ENCODE peak calls at places on chromosomes 6 and 20, in six cellular contexts. M, O, N, J, B and G are unnamed samples.

GRCh38 chr6:89410231-89411018 is 1.6 kb downstream of the RRAGD start:
- DNase-seq in M (no peak), O (no peak), N (no peak), J (no peak), B (no peak), G (no peak)

GRCh38 chr6:158960046-158960445 is 40.0 kb downstream of the RSPH3 start:
- DNase-seq in M (no peak), O (no peak), N (no peak), J (no peak), B (no peak), G (no peak)

GRCh38 chr6:17015551-17016381 is 86.1 kb upstream of the STMND1 start:
- DNase-seq in M (no peak), O (peak), N (peak), J (peak), B (no peak), G (no peak)

GRCh38 chr6:141395443-141396008 is 737.2 kb upstream of the GJE1 start:
- DNase-seq in M (no peak), O (no peak), N (no peak), J (peak), B (no peak), G (no peak)

GRCh38 chr6:161228911-161229591 is 44.8 kb downstream of the AGPAT4 start:
- DNase-seq in M (peak), O (no peak), N (peak), J (no peak), B (no peak), G (peak)

GRCh38 chr6:56843476-56844349 is 111.2 kb upstream of the BEND6 start:
- DNase-seq in M (peak), O (peak), N (peak), J (peak), B (peak), G (no peak)

GRCh38 chr6:140879861-140880260 is 1252.9 kb upstream of the GJE1 start:
- DNase-seq in M (peak), O (no peak), N (peak), J (no peak), B (no peak), G (no peak)

GRCh38 chr6:8175046-8175777 is 72.9 kb upstream of the EEF1E1 start:
- DNase-seq in M (peak), O (no peak), N (no peak), J (no peak), B (no peak), G (no peak)

GRCh38 chr20:18443841-18444240 is 23.0 kb downstream of the DZANK1 start:
- DNase-seq in M (no peak), O (no peak), N (peak), J (no peak), B (no peak), G (no peak)

GRCh38 chr6:150492507-150492906 is 107.2 kb upstream of the PLEKHG1 start:
- DNase-seq in M (peak), O (no peak), N (no peak), J (no peak), B (no peak), G (no peak)

GRCh38 chr6:37809144-37809543 is 10.4 kb upstream of the ZFAND3 start:
- DNase-seq in M (no peak), O (no peak), N (peak), J (peak), B (no peak), G (no peak)

DNA sequence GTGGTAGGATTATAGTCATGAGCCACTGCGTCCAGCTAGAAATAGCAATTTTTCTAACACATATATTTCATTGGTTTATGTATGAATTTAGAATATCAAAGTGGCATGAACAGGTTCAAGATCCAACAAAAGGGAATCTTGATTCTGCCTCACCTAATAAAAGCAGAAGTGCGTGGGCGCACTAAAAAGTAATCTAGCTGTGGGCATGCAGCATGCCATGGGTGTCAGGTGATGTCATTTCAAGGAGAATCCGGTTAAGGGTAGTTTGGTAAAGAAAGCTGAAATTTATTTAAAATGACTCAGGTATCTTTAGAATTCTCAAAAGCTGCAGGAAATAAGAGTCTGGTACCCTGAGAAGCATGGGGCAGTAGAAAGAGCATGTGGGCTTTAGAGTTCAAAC is 17.6 kb downstream of the LRRN4 start:
- DNase-seq in M (no peak), O (no peak), N (no peak), J (no peak), B (no peak), G (no peak)
- TF ChIP-seq CTCF in M (no peak), O (no peak), N (no peak), J (no peak), B (no peak), G (no peak)

DNA sequence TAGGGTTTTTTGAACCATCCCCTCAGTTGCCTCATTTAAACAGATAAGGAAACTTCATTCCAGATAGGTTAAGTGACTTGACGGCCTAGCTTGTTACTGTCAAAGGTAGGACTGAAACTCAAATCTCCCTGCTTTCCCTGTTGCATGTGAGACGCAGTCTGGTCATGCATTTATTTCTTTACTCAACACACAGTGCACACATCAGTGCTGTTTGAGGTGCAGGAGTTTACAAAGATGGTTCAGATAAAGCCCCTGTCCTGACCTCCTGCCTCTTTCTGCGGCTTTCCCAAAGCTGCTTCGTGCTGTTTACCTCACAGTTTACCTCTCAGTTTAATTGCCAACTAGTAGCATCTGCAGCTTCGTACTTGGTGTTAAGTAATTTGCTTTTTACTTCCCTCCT is 26.6 kb downstream of the TIAM2 start:
- DNase-seq in M (no peak), O (no peak), N (no peak), J (no peak), B (no peak), G (no peak)
- TF ChIP-seq CTCF in M (no peak), O (no peak), N (no peak), J (no peak), B (no peak), G (no peak)

GRCh38 chr6:303948-304558 is 11.8 kb downstream of the DUSP22 start:
- DNase-seq in M (no peak), O (no peak), N (no peak), J (peak), B (no peak), G (no peak)
- TF ChIP-seq CTCF in M (peak), O (no peak), N (peak), J (no peak), B (no peak), G (no peak)

GRCh38 chr20:25083773-25084615 is 2.1 kb upstream of the VSX1 start:
- DNase-seq in M (no peak), O (no peak), N (no peak), J (peak), B (no peak), G (no peak)
- TF ChIP-seq CTCF in M (no peak), O (peak), N (peak), J (no peak), B (no peak), G (peak)

DNA sequence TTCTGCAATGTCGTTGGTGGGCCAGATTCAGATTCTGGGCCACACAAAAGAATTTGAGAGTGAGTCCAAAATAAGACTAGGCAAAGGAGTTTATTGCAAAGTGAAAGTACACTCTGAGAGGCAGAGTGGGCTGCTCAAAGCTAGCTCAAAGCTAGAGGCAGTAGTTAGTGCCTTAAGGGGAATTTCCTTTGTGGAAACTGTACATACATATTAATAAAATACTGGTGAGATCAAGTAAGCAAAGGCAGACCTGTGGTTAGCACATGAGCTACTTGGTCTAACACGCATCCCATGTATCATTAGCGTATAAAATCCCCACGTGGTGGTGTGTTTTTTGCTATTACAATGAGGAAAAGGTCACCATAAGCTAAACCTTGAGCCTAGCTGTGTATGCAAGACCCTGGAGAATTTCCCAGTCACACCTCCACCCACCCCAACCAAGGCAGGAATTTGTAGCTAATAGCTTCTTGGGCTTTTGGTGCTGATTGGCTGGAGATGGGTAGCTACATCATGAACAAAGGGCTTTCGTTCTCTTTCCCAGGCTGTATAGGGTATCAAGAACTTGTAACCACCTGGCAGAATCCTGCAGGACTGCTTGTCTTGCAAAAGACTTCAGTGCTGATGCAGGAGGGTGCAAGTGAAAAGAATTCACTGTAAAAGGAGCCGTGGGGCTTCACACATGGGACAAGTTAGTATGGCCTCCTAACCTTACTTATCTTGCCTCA is 14.7 kb upstream of the TRIM26 start:
- DNase-seq in M (no peak), O (no peak), N (no peak), J (no peak), B (no peak), G (no peak)
- TF ChIP-seq CTCF in M (no peak), O (no peak), N (no peak), J (no peak), B (no peak), G (no peak)

GRCh38 chr20:39397646-39398045 is 435.5 kb downstream of the DHX35 start:
- DNase-seq in M (no peak), O (no peak), N (no peak), J (no peak), B (no peak), G (no peak)

GRCh38 chr20:39394461-39394860 is 432.3 kb downstream of the DHX35 start:
- DNase-seq in M (no peak), O (no peak), N (no peak), J (no peak), B (no peak), G (no peak)

GRCh38 chr20:39398656-39399055 is 436.5 kb downstream of the DHX35 start:
- DNase-seq in M (no peak), O (no peak), N (no peak), J (no peak), B (no peak), G (no peak)

GRCh38 chr20:39395478-39396291 is 433.5 kb downstream of the DHX35 start:
- DNase-seq in M (no peak), O (peak), N (no peak), J (peak), B (no peak), G (no peak)

GRCh38 chr20:39399463-39399862 is 437.3 kb downstream of the DHX35 start:
- DNase-seq in M (no peak), O (no peak), N (no peak), J (no peak), B (no peak), G (no peak)
- TF ChIP-seq CTCF in M (no peak), O (no peak), N (no peak), J (no peak), B (no peak), G (no peak)

GRCh38 chr20:35329435-35330139 is 37.4 kb upstream of the FAM83C start:
- DNase-seq in M (peak), O (no peak), N (no peak), J (no peak), B (peak), G (no peak)
- TF ChIP-seq CTCF in M (peak), O (peak), N (peak), J (peak), B (peak), G (peak)

DNA sequence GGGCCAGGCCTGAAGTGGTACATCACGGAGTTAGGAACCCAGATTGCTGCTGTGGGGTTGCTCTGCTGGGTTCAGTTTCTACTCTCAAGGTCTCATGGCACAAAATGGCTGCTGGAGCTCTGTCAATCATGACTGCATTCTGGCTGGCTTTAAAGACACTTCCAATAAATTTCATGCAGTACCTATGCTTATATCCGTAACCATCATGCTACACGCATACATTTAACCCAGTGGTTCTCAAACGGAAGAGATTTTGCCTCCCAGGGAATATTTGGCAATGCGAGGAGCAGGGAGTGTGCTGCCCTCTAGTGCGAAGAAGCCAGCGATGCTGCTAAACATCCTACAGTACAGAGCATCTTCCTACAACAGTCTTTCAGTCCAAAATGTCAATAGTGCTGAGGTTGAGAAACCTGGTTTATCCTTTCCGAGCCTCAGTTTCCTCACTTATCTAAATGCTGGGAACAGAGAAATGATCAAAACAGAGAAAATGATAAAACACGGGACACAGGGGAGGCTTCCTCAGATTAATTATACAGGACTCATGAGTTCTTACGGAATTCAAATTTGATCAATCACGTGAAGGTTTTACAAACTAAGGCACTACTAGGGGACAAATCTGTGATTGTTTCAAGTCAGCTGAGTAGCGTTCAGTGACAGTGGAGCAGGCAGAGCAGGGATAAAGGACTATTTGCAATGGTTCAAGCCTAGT is 9.6 kb upstream of the SLC2A10 start:
- DNase-seq in M (peak), O (no peak), N (peak), J (no peak), B (no peak), G (no peak)
- TF ChIP-seq CTCF in M (peak), O (peak), N (peak), J (no peak), B (peak), G (peak)

DNA sequence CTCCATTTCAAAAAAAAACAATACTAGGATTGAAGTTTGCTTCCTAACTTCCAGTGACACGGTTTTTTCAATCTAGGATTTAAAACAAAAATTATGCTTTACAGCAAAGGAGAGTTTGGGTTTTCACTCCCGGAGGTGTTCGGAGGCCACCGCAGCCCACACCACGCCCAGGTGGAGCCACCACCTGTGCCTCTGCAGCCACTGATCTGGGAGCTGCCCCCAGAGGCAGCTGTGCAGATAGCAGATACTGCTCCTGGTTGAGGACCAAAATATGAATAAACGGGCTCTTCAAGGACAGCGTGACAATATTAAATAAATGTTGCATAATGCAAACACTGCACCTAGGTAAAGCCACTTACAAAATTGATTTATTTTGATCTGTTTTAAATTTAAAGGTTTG is 30.2 kb downstream of the DLL1 start:
- DNase-seq in M (peak), O (no peak), N (no peak), J (peak), B (no peak), G (no peak)
- TF ChIP-seq CTCF in M (peak), O (no peak), N (peak), J (no peak), B (no peak), G (no peak)

GRCh38 chr6:125952764-125953501 is 3.6 kb upstream of the HINT3 start:
- DNase-seq in M (peak), O (peak), N (peak), J (peak), B (no peak), G (no peak)
- TF ChIP-seq CTCF in M (peak), O (no peak), N (peak), J (no peak), B (peak), G (peak)